ENCODE peak calls at places on chromosomes 13 and 19, in four cellular contexts. E is HepG2, V is K562, Y is GM12878. A is an unnamed sample.

GRCh38 chr13:31686660-31687430 is 52.5 kb upstream of the RXFP2 start:
- DNase-seq in V (no peak), E (no peak), Y (no peak), A (no peak)

GRCh38 chr19:29510701-29511265 is 15.0 kb upstream of the VSTM2B start:
- DNase-seq in Y (no peak), V (no peak), E (no peak), A (no peak)

GRCh38 chr19:28999733-29000433 is 213.1 kb downstream of the UQCRFS1 start:
- DNase-seq in E (no peak), Y (no peak), V (no peak), A (no peak)

GRCh38 chr19:49749771-49750170 is 13.3 kb downstream of the TSKS start:
- DNase-seq in V (no peak), Y (no peak), E (no peak), A (no peak)

GRCh38 chr19:33297401-33298145 is 4.8 kb downstream of the CEBPA start:
- DNase-seq in E (no peak), Y (no peak), V (no peak), A (no peak)

GRCh38 chr19:29884466-29884865 is 57.6 kb upstream of the URI1 start:
- DNase-seq in E (no peak), Y (no peak), V (no peak), A (no peak)

GRCh38 chr13:93398167-93398566 is 171.6 kb downstream of the GPC6 start:
- DNase-seq in E (no peak), Y (no peak), V (no peak), A (no peak)

GRCh38 chr13:102654786-102655185 is 40.1 kb downstream of the METTL21C start:
- DNase-seq in Y (no peak), E (no peak), V (no peak), A (no peak)

GRCh38 chr19:28971513-28971912 is 241.4 kb downstream of the UQCRFS1 start:
- DNase-seq in Y (no peak), V (no peak), E (no peak), A (no peak)

GRCh38 chr13:33624253-33624652 is 193.7 kb upstream of the RFC3 start:
- DNase-seq in E (no peak), Y (no peak), V (no peak), A (no peak)

GRCh38 chr13:55554741-55555140 is 1586.0 kb upstream of the PRR20A start:
- DNase-seq in E (no peak), V (no peak), Y (no peak), A (no peak)

GRCh38 chr13:97439196-97439595 is 5.2 kb downstream of the RAP2A start:
- DNase-seq in V (no peak), Y (no peak), E (no peak), A (no peak)

GRCh38 chr19:2846180-2846935 is 5.1 kb downstream of the ZNF555 start:
- DNase-seq in Y (no peak), V (no peak), E (no peak), A (no peak)

GRCh38 chr19:2850256-2850925 is 9.1 kb downstream of the ZNF555 start:
- DNase-seq in Y (no peak), V (no peak), E (no peak), A (no peak)

GRCh38 chr19:2847507-2847906 is 6.2 kb downstream of the ZNF555 start:
- DNase-seq in E (no peak), Y (no peak), V (no peak), A (no peak)

GRCh38 chr19:2845107-2845506 is 3.8 kb downstream of the ZNF555 start:
- DNase-seq in V (no peak), Y (no peak), E (no peak), A (no peak)

DNA sequence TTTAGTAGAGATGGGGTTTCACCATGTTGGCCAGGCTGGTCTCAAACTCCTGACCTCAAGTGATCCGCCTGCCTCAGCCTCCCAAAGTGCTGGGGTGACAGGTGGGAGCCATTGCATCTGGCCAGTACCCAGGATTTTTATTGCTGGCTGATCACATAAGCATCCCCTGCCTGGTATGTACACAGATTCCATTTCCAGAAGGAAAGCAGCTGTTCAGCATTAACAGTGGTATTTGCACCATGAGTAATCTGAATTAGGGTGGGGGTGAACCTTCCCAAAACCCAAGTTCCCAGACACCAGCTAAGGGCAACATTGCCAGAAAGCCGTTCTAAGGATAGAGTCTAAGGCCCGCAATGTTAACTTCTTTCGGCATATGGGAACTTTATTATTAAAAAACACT is 7.3 kb downstream of the ZNF555 start:
- DNase-seq in E (no peak), V (no peak), Y (no peak), A (no peak)
- TF ChIP-seq TAF1 in E (no peak), V (no peak), Y (no peak), A (no peak)

GRCh38 chr19:52533901-52534300 is 6.4 kb downstream of the ZNF808 start:
- DNase-seq in Y (no peak), V (no peak), E (no peak), A (no peak)
- TF ChIP-seq YY1 in Y (no peak), V (no peak), E (no peak), A (no peak)

GRCh38 chr13:28140433-28141125 is 2.2 kb downstream of the PAN3 start:
- DNase-seq in E (no peak), V (no peak), Y (no peak), A (no peak)
- TF ChIP-seq TAF1 in E (no peak), V (no peak), Y (no peak), A (no peak)

DNA sequence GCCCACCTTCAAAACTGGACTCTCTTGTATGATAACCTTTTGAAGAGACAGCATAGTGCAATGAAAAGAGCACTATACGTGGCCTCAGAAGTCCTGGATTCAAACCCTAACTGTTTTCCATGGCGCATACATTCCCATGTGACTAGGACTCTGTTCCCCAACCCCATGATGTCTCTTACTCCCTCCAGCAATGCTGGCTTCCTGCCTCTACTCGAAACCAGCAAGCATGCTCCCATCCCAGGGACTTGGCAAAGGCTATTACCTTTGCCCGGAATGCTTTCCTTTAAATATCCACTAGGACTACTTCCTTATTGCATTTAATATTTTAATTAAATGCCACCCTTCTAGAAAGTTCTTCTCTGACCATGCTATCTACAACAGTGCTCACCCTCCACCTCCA is 75.1 kb downstream of the CYSLTR2 start:
- DNase-seq in V (no peak), E (no peak), Y (no peak), A (no peak)
- TF ChIP-seq YY1 in V (no peak), E (no peak), Y (no peak), A (no peak)

GRCh38 chr13:108858676-108859075 is 229.3 kb downstream of the MYO16 start:
- DNase-seq in Y (no peak), V (no peak), E (no peak), A (no peak)

GRCh38 chr13:108855737-108856387 is 226.5 kb downstream of the MYO16 start:
- DNase-seq in Y (no peak), E (no peak), V (no peak), A (no peak)

GRCh38 chr13:108860418-108860817 is 231.0 kb downstream of the MYO16 start:
- DNase-seq in V (no peak), Y (no peak), E (no peak), A (no peak)

GRCh38 chr13:108859202-108860012 is 230.0 kb downstream of the MYO16 start:
- DNase-seq in Y (no peak), V (no peak), E (no peak), A (no peak)
- TF ChIP-seq TAF1 in Y (no peak), V (no peak), E (no peak), A (no peak)

DNA sequence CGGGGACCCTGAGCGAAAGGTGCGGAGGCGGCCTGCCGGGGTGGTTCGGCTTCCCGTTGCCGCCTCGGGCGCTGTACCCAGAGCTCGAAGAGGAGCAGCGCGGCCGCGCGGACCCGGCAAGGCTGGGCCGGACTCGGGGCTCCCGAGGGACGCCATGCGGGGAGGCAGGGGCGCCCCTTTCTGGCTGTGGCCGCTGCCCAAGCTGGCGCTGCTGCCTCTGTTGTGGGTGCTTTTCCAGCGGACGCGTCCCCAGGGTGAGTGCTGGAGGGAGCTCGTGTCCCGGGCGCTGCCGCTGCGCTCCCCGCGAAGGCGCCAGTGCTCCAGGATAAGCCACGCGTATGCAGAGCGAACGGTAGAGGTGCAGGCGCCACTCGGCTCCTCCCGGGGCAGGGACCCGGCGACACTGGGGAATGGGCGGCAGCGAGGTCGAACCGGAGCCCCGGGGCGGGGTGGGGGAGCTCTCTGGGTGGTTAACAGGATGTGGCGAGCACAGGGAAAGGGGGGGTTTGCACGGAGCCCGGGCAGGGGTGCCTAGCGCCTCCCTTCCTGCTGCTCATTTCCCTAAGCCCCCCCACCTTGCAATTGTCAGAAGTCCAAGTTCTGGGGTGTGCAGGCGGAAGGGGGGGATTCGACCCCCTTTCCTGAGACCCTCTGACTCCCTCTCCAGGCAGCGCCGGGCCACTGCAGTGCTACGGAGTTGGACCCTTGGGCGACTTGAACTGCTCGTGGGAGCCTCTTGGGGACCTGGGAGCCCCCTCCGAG is at the start of gene IL27RA:
- DNase-seq in V (peak), Y (peak), E (peak), A (peak)
- TF ChIP-seq YY1 in V (no peak), Y (peak), E (no peak), A (no peak)

GRCh38 chr19:27776020-27776419 is 1436.9 kb downstream of the UQCRFS1 start:
- DNase-seq in V (peak), Y (no peak), E (no peak), A (no peak)

GRCh38 chr19:27775395-27775794 is 1437.6 kb downstream of the UQCRFS1 start:
- DNase-seq in Y (no peak), V (peak), E (no peak), A (no peak)

GRCh38 chr19:27774337-27774736 is 1438.6 kb downstream of the UQCRFS1 start:
- DNase-seq in Y (no peak), V (peak), E (no peak), A (peak)

GRCh38 chr19:27773318-27774094 is 1439.4 kb downstream of the UQCRFS1 start:
- DNase-seq in E (no peak), Y (no peak), V (no peak), A (no peak)

DNA sequence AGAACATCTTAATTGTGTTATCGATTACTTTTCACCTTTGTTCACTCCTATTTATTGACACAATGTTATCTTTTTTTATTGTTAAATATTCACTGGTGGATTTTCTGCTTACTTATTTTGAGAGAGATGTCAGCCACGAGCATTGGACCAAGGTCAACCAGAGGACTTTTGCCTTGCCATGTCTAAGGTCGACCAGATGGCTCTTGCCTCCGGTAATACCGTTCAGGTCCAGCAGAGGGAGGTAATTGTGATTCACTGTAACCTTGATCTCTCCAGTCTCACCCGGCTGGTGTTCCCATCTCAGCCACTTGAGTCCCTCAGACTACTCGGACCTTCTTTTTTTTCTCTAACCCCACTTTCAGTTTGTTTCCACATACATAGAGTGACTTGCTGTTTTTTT is 1438.1 kb downstream of the UQCRFS1 start:
- DNase-seq in V (peak), Y (no peak), E (peak), A (no peak)
- TF ChIP-seq TAF1 in V (no peak), Y (no peak), E (no peak), A (no peak)

GRCh38 chr13:49606747-49607648 is 21.3 kb upstream of the ARL11 start:
- DNase-seq in E (peak), V (peak), Y (peak), A (peak)
- TF ChIP-seq YY1 in E (peak), V (no peak), Y (peak), A (peak)